ENCODE peak calls at places on chromosome 21, in eight cellular contexts. I, O, E, B, V, G, X and Y are unnamed samples.

GRCh38 chr21:27134513-27134912 is 167.6 kb upstream of the ADAMTS5 start:
- DNase-seq in O (no peak), X (no peak), I (no peak), G (no peak), B (no peak), V (no peak), E (no peak), Y (no peak)

GRCh38 chr21:25133939-25134338 is 473.3 kb downstream of the MRPL39 start:
- DNase-seq in O (no peak), B (no peak), V (no peak), E (no peak), I (no peak), X (no peak), G (no peak), Y (no peak)

GRCh38 chr21:41290106-41290799 is 26.3 kb upstream of the FAM3B start:
- DNase-seq in X (no peak), O (no peak), G (no peak), E (no peak), B (no peak), I (no peak), V (no peak), Y (no peak)

GRCh38 chr21:27649323-27649722 is 682.4 kb upstream of the ADAMTS5 start:
- DNase-seq in V (no peak), B (no peak), X (no peak), G (no peak), E (no peak), I (no peak), O (no peak), Y (no peak)

GRCh38 chr21:29029524-29029923 is 5.1 kb downstream of the USP16 start:
- DNase-seq in O (no peak), G (no peak), I (no peak), E (no peak), X (no peak), V (no peak), B (no peak), Y (no peak)

GRCh38 chr21:25396135-25396711 is 211.1 kb downstream of the MRPL39 start:
- DNase-seq in I (no peak), B (no peak), E (no peak), O (no peak), V (no peak), X (no peak), G (no peak), Y (no peak)

GRCh38 chr21:28421716-28422480 is 570.8 kb downstream of the LTN1 start:
- DNase-seq in G (no peak), V (no peak), I (no peak), B (no peak), X (no peak), O (no peak), E (no peak), Y (no peak)

GRCh38 chr21:38798481-38798882 is 7.2 kb upstream of the ETS2 start:
- DNase-seq in I (no peak), E (peak), G (no peak), V (no peak), X (peak), B (no peak), O (no peak), Y (peak)

GRCh38 chr21:26001356-26001755 is 169.2 kb downstream of the APP start:
- DNase-seq in I (no peak), G (no peak), V (no peak), O (no peak), X (no peak), B (no peak), E (no peak), Y (no peak)

DNA sequence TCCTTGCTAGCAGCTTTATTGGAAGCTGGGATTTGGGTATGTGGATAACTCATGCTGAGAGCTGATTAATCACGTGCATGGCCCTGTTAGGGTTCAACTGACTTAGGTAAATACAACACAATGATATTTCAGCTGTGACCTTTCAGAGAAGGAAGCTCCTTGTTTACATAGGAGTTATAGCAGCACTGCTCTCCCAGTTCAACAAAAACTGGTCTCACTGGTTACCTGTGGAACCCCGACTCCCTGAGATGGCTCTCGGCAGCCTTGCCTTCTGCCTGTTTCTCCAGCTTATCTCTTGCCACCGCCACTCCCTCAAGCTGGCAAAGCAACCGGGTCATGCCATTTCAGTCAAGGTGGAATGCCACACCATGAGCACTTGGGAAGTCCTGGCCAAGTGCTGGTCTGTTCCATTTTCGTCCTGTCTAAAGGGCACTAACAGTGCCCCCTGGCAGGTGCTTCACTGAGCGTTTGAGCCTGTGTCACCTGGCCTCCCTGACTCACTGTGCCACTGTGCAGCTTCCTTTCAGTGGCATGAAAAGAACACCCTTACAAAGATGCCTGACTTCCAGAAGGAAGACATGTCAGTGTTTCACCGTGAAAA is 31.6 kb downstream of the DOP1B start:
- DNase-seq in E (peak), O (peak), X (peak), V (no peak), I (peak), G (peak), B (no peak), Y (peak)
- TF ChIP-seq CTCF in E (no peak), O (no peak), X (no peak), V (no peak), I (no peak), G (no peak), B (no peak), Y (no peak)

DNA sequence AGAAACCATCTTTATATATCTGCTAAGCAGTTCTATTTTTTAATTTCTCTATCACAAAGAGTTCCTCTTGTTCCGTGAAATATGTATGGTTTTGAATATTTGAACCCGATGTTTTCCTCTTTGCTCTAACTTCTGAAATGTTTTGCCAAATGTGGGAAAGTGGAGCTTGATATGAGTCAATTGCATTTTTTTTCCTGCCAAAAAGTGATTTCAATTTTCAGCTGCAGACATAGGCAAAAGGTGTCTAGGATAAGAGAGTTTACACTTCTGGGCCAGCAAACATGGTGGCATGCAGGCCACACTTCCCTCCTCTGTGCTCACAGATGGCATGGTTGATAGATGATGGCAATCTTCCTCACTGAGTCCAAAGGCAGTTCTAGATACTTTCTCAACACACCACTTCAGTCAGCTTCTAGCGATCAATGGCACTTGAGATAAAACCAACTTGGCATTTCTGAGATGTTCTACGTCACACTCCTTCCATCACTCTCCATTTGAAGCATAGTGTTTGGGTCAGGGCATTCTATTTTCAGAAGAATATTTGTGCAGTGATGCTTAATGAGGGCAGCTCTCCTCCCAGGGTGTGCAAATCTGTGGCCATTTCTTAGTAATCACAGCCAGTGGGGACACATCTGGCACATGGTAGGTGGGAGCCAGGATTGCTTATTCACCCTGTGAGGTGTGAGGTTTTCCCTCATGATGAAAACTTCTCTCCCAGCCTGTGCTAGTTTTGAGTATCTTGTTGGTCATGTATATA is 54.4 kb upstream of the SCAF4 start:
- DNase-seq in O (no peak), I (no peak), G (no peak), E (no peak), X (no peak), B (no peak), V (no peak), Y (no peak)
- TF ChIP-seq CTCF in O (no peak), I (no peak), G (no peak), E (no peak), X (no peak), B (no peak), V (peak), Y (no peak)

GRCh38 chr21:14376854-14377253 is 6.1 kb downstream of the HSPA13 start:
- DNase-seq in B (no peak), E (peak), O (no peak), X (no peak), I (no peak), G (no peak), V (no peak), Y (no peak)
- TF ChIP-seq CTCF in B (no peak), E (no peak), O (no peak), X (no peak), I (no peak), G (no peak), V (no peak), Y (no peak)

GRCh38 chr21:45385549-45386050 is 19.4 kb upstream of the COL18A1 start:
- DNase-seq in O (no peak), V (no peak), I (peak), B (peak), X (no peak), G (no peak), E (no peak), Y (no peak)

GRCh38 chr21:45387506-45387905 is 17.5 kb upstream of the COL18A1 start:
- DNase-seq in I (peak), O (no peak), V (no peak), G (no peak), X (no peak), E (no peak), B (no peak), Y (no peak)

GRCh38 chr21:45388011-45388521 is 16.9 kb upstream of the COL18A1 start:
- DNase-seq in O (no peak), E (no peak), X (no peak), B (peak), I (peak), G (no peak), V (no peak), Y (no peak)

GRCh38 chr21:45386336-45386727 is 18.6 kb upstream of the COL18A1 start:
- DNase-seq in B (peak), O (no peak), G (no peak), I (peak), X (no peak), V (no peak), E (no peak), Y (peak)

GRCh38 chr21:45386728-45387371 is 18.1 kb upstream of the COL18A1 start:
- DNase-seq in V (peak), E (peak), I (peak), O (peak), G (no peak), X (peak), B (peak), Y (no peak)
- TF ChIP-seq CTCF in V (no peak), E (no peak), I (peak), O (no peak), G (no peak), X (peak), B (no peak), Y (no peak)

GRCh38 chr21:42375141-42375905 is 9.0 kb upstream of the TFF1 start:
- DNase-seq in I (no peak), V (no peak), E (no peak), G (no peak), X (no peak), O (no peak), B (no peak), Y (no peak)
- TF ChIP-seq CTCF in I (no peak), V (no peak), E (no peak), G (no peak), X (no peak), O (no peak), B (no peak), Y (no peak)

DNA sequence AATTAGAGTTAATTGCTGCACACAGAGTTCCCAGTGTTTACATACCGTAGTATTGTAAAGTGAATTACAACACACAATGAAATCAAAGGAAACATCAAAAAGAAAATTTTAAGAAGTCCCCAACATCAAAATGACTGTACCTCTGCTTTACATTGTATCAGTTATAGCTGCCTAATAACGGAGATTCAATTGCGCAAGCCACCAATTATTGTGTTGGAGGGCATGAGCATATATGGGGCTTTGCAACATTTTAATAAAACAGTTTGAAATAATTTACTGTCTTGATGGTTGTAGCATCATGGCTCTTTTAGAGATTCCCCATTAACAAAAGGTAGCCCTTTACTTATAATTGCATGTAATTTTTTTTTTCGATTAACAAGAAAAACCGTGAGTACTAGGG is 55.8 kb upstream of the BTG3 start:
- DNase-seq in I (no peak), O (no peak), X (no peak), V (no peak), B (no peak), E (no peak), G (no peak), Y (no peak)
- TF ChIP-seq CTCF in I (no peak), O (no peak), X (no peak), V (no peak), B (no peak), E (no peak), G (no peak), Y (no peak)

GRCh38 chr21:46097826-46098286 is at the start of gene COL6A2:
- DNase-seq in B (peak), X (peak), E (peak), G (peak), V (peak), O (peak), I (peak), Y (peak)
- TF ChIP-seq CTCF in B (peak), X (peak), E (no peak), G (no peak), V (peak), O (no peak), I (peak), Y (no peak)